ENCODE peak calls at places on chromosome 15, in seven cellular contexts. H is tibial nerve, O is transverse colon, S is sigmoid colon, K is ovary, L is A549, N is K562. D is an unnamed sample.

GRCh38 chr15:33013827-33014445 is 180.6 kb downstream of the FMN1 start:
- DNase-seq in O (no peak), N (no peak), H (no peak), K (no peak), S (no peak), L (peak), D (no peak)

GRCh38 chr15:81024891-81025290 is 24.2 kb downstream of the TLNRD1 start:
- DNase-seq in O (no peak), N (no peak), K (no peak), L (no peak), S (no peak), H (no peak), D (no peak)

GRCh38 chr15:92538115-92538514 is 117.5 kb downstream of the FAM174B start:
- DNase-seq in N (no peak), L (no peak), O (no peak), S (no peak), K (no peak), H (no peak), D (no peak)

GRCh38 chr15:55588070-55588817 is at the start of gene PYGO1:
- DNase-seq in H (peak), K (peak), L (peak), S (peak), O (peak), N (peak), D (no peak)

GRCh38 chr15:98413973-98414546 is 234.3 kb upstream of the IGF1R start:
- DNase-seq in N (no peak), S (no peak), O (no peak), L (no peak), K (no peak), H (no peak), D (no peak)

GRCh38 chr15:32965897-32966296 is 228.6 kb downstream of the FMN1 start:
- DNase-seq in O (no peak), N (no peak), H (no peak), K (no peak), L (no peak), S (no peak), D (no peak)

GRCh38 chr15:74396445-74397238 is 29.2 kb upstream of the CYP11A1 start:
- DNase-seq in N (no peak), S (no peak), L (peak), K (no peak), O (peak), H (no peak), D (peak)

GRCh38 chr15:29736745-29737023 is 85.6 kb downstream of the TJP1 start:
- DNase-seq in N (no peak), L (peak), S (no peak), H (no peak), O (no peak), K (no peak), D (no peak)

GRCh38 chr15:78651930-78652655 is 11.1 kb upstream of the CHRNB4 start:
- DNase-seq in H (no peak), S (no peak), N (no peak), K (no peak), L (no peak), O (no peak), D (no peak)

GRCh38 chr15:32746116-32746857 is 28.5 kb downstream of the GREM1 start:
- DNase-seq in H (no peak), S (no peak), N (no peak), K (no peak), O (no peak), L (no peak), D (no peak)

GRCh38 chr15:56918046-56918906 is at the start of gene TCF12:
- DNase-seq in L (peak), N (peak), K (peak), H (peak), O (peak), S (peak), D (peak)
- TF ChIP-seq EP300 in L (no peak), N (peak), K (no peak), H (peak), O (no peak), S (peak), D (no peak)

GRCh38 chr15:90871097-90871715 is 2.8 kb downstream of the FURIN start:
- DNase-seq in S (no peak), N (peak), O (peak), L (no peak), K (peak), H (no peak), D (no peak)

GRCh38 chr15:90868261-90868689 is at the start of gene FURIN:
- DNase-seq in N (peak), L (no peak), H (no peak), K (no peak), O (peak), S (no peak), D (no peak)

GRCh38 chr15:90869140-90869541 is 753 bp downstream of the FURIN start:
- DNase-seq in S (no peak), L (no peak), H (no peak), K (no peak), N (no peak), O (no peak), D (no peak)

GRCh38 chr15:90870354-90871096 is 2.1 kb downstream of the FURIN start:
- DNase-seq in K (no peak), N (no peak), L (no peak), H (no peak), S (no peak), O (no peak), D (no peak)

DNA sequence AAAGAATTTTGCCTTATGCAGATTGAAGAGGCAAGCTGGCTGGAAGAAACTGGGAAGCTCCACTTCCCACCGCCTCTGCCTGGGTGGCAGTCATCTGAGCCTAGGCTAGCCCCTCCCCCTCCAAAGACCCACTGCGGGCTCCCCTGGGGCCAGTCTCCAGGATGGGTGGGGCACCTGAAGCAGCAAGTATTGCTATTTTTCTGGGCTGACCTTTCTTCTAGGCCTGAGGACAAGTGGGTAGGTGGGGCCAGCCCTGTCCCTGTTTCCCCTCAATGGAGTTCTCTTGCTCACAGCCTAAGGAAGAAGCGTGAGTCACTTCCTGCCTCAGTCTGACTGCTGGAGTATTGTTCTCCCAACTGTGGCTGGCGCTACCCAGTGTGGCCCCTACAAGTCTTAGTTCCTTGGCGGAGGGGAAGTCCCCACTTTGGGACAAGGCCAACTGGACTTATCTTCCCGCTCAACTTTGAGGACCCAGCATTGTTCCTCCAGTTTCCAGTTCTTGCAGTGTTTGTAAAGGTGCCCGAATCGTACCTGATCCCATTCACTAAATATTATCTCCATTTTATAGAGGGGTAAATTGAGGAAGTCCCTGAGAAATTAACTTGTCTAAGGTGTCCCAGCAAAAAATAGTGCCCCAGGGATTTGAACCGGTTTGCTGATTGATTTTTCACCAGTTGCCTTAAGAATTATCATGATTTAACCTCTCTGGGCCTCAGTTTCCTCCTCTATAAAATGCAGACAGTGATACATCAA is 1.4 kb downstream of the FURIN start:
- DNase-seq in O (peak), S (peak), N (peak), K (peak), L (no peak), H (peak), D (no peak)
- TF ChIP-seq EP300 in O (no peak), S (peak), N (no peak), K (no peak), L (no peak), H (peak), D (no peak)

DNA sequence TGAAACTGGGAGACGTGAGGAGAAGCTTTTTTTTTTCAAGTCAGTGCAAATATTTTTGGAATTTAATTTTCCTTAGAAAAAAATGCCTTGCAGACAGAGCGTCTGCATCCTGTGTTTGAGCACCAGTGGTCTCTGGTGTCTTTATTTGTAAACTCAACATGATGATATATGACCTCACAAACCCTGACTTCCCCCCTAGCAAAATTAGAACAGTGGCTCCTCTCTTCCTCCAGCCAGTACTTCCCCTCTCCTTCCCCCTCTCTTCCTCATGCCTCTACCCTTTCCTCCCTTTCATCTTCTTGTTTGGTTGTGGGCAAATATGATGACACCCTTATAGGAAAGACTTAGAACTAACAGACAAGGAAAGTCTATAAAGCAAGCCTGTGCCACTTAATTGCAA is 48.2 kb upstream of the PCSK6 start:
- DNase-seq in L (no peak), H (no peak), N (no peak), S (no peak), K (no peak), O (no peak), D (no peak)
- TF ChIP-seq EP300 in L (no peak), H (no peak), N (no peak), S (no peak), K (no peak), O (no peak), D (no peak)

GRCh38 chr15:64599716-64600115 is 139.3 kb downstream of the ZNF609 start:
- DNase-seq in H (no peak), S (no peak), N (no peak), L (no peak), K (no peak), O (no peak), D (no peak)

GRCh38 chr15:64599226-64599625 is 138.8 kb downstream of the ZNF609 start:
- DNase-seq in S (no peak), K (no peak), N (no peak), O (no peak), L (no peak), H (no peak), D (no peak)

GRCh38 chr15:64597469-64597806 is 137.1 kb downstream of the ZNF609 start:
- DNase-seq in K (no peak), O (no peak), L (no peak), N (no peak), S (no peak), H (no peak), D (no peak)

GRCh38 chr15:64600794-64601193 is 140.4 kb downstream of the ZNF609 start:
- DNase-seq in H (no peak), N (no peak), K (no peak), S (no peak), O (no peak), L (no peak), D (no peak)

DNA sequence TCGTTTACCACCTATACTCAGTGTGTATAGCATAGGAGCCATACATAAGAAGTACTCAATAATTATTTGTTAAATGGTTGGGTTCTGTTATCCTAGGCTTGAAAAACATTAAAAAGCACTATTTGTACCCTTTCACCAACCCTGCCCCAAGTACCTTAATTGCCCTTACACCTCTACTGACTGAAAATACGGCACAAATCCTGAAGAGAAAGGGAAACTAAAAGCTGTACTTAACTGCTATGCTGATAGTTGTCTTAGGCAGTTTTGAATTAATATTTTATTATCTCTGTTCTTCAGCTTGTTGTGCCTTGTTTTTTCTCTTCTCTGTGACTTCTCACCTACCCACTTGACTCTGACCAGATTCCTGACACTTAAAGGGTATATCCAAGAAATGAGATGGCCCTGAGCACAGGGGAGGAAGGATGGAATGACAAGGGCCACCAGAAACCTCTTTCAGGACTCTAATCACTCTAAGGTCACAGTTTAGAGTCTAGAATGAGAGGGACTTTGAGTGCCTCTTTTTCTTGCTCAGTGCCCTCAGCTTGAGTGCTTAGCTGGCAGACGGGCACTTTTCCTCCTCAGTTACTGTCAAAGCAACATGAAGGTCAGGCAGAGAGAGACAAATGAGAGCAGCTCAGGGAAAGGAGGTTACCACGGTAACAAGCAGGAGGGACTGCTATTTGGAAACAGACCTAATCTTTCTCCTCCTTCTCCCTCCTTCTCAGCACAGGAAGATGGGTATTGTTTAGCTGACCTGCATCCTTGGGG is 136.5 kb downstream of the ZNF609 start:
- DNase-seq in N (no peak), H (no peak), O (no peak), S (no peak), L (no peak), K (peak), D (no peak)
- TF ChIP-seq EP300 in N (no peak), H (no peak), O (no peak), S (no peak), L (no peak), K (no peak), D (no peak)

GRCh38 chr15:70504305-70504951 is 258.9 kb downstream of the UACA start:
- DNase-seq in S (peak), H (peak), O (peak), N (no peak), K (peak), L (no peak), D (no peak)

GRCh38 chr15:70507772-70508351 is 255.5 kb downstream of the UACA start:
- DNase-seq in H (no peak), N (no peak), S (no peak), O (no peak), K (no peak), L (peak), D (no peak)

GRCh38 chr15:70505411-70505919 is 257.9 kb downstream of the UACA start:
- DNase-seq in S (no peak), H (no peak), K (no peak), N (no peak), O (no peak), L (peak), D (no peak)

GRCh38 chr15:70504988-70505387 is 258.4 kb downstream of the UACA start:
- DNase-seq in L (no peak), N (no peak), O (no peak), H (no peak), S (no peak), K (no peak), D (no peak)

GRCh38 chr15:70505971-70506887 is 257.1 kb downstream of the UACA start:
- DNase-seq in H (no peak), S (no peak), L (no peak), N (no peak), O (no peak), K (no peak), D (no peak)
- TF ChIP-seq EP300 in H (no peak), S (no peak), L (no peak), N (no peak), O (no peak), K (no peak), D (no peak)

GRCh38 chr15:51494411-51495314 is 127.9 kb downstream of the DMXL2 start:
- DNase-seq in O (no peak), H (no peak), S (no peak), L (no peak), K (no peak), N (no peak), D (no peak)

GRCh38 chr15:51491941-51492340 is 130.6 kb downstream of the DMXL2 start:
- DNase-seq in S (no peak), H (no peak), N (no peak), O (no peak), K (no peak), L (no peak), D (no peak)

GRCh38 chr15:51492528-51492927 is 130.0 kb downstream of the DMXL2 start:
- DNase-seq in L (no peak), N (no peak), H (no peak), S (no peak), K (no peak), O (no peak), D (no peak)

GRCh38 chr15:51497806-51498205 is 124.8 kb downstream of the DMXL2 start:
- DNase-seq in K (no peak), S (no peak), H (no peak), L (no peak), O (no peak), N (no peak), D (no peak)

DNA sequence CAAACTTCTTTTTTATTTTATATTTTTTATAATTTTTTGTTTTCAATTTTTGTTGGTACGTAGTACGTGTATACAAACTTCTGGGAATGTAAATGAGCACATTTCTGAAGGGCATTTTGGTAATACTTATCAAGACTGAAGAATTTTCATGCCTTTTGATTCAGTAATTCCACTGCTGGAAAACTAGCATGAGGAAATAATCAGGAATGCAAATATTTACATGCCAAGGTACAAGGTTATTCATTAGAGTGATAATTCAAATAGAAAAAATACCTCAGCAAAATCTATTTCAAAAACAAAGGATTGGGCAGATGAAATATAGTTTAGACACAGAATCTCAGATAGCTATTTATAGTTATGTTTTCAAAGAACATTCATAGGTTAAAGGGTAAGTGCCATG is 128.7 kb downstream of the DMXL2 start:
- DNase-seq in L (no peak), O (no peak), S (no peak), H (no peak), N (no peak), K (no peak), D (no peak)
- TF ChIP-seq EP300 in L (no peak), O (no peak), S (no peak), H (no peak), N (no peak), K (no peak), D (no peak)

DNA sequence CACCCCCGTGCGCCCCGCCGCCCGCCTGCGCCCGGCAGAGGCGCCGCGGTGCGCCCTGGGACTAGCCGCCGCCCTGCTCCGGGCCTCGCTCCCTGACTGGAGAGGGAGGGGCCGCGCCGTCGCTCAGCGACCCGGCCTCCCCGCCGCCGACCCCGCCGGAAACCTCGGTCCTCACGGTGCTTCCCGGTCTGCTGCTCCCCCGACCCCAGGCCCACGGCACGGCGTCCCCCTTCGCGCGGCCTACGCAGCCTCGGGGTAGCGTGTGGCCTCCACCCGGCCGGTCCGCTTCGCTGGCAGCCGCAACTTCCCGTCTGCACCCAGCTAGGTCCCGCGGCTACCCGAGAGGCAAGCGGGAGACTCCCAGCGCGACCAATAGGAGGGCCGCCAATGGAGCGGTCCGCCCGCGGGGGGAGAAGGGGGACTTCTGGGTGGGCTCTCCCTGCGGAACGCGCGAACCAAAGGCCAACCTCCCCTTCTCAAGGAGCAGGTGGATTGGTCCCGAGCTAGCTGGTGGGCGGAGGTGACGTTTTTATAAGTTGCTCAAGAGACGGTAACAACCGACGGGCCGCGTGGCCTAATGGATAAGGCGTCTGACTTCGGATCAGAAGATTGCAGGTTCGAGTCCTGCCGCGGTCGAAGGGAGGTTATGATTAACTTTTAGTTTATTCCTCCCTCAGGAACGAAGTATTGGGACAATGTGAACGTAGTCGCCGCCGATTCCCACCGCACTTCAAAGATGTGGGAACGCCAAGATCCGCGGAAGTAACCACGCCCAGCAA is at the start of gene POLG:
- DNase-seq in S (peak), N (peak), L (peak), O (peak), K (peak), H (peak), D (peak)
- TF ChIP-seq EP300 in S (no peak), N (peak), L (no peak), O (no peak), K (no peak), H (peak), D (peak)